ENCODE peak calls at places on chromosomes 12 and 14, in four cellular contexts. One of them, this sample, is unnamed.
A peak's percentile ranks its signal among the peaks of the same experiment; 100 is the strongest.

GRCh38 chr12:98743362-98743953 is 98.4 kb downstream of the APAF1 start:
- DNase-seq in NT2/D1: peak; percentile 43
- DNase-seq in thyroid gland: no peak
- DNase-seq in hepatic stellate cell: no peak
- DNase-seq in this sample: no peak

GRCh38 chr12:87202189-87202588 is 827.0 kb downstream of the C12orf50 start:
- DNase-seq in hepatic stellate cell: no peak
- DNase-seq in NT2/D1: no peak
- DNase-seq in thyroid gland: no peak
- DNase-seq in this sample: no peak

GRCh38 chr12:63964301-63964700 is 119.8 kb downstream of the SRGAP1 start:
- DNase-seq in NT2/D1: no peak
- DNase-seq in hepatic stellate cell: no peak
- DNase-seq in thyroid gland: no peak
- DNase-seq in this sample: no peak

GRCh38 chr14:24187538-24187915 is 1.1 kb downstream of the IPO4 start:
- DNase-seq in hepatic stellate cell: no peak
- DNase-seq in thyroid gland: no peak
- DNase-seq in NT2/D1: no peak
- DNase-seq in this sample: no peak

GRCh38 chr14:105092124-105092911 is 27.1 kb upstream of the GPR132 start:
- DNase-seq in hepatic stellate cell: no peak
- DNase-seq in thyroid gland: peak; percentile 55
- DNase-seq in NT2/D1: no peak
- DNase-seq in this sample: no peak

GRCh38 chr14:104350463-104351185 is 212.2 kb downstream of the KIF26A start:
- DNase-seq in NT2/D1: no peak
- DNase-seq in thyroid gland: peak; percentile 32
- DNase-seq in hepatic stellate cell: no peak
- DNase-seq in this sample: no peak

GRCh38 chr12:26031814-26032213 is 73.3 kb downstream of the RASSF8 start:
- DNase-seq in hepatic stellate cell: no peak
- DNase-seq in NT2/D1: no peak
- DNase-seq in thyroid gland: no peak
- DNase-seq in this sample: no peak

GRCh38 chr14:91892918-91893527 is 25.7 kb upstream of the TC2N start:
- DNase-seq in thyroid gland: no peak
- DNase-seq in hepatic stellate cell: no peak
- DNase-seq in NT2/D1: no peak
- DNase-seq in this sample: no peak

GRCh38 chr12:111031956-111032919 is 111.9 kb upstream of the MYL2 start:
- DNase-seq in NT2/D1: no peak
- DNase-seq in thyroid gland: no peak
- DNase-seq in hepatic stellate cell: no peak
- DNase-seq in this sample: no peak

GRCh38 chr12:114913871-114914801 is 230.2 kb upstream of the TBX3 start:
- DNase-seq in thyroid gland: no peak
- DNase-seq in NT2/D1: no peak
- DNase-seq in hepatic stellate cell: no peak
- DNase-seq in this sample: no peak

GRCh38 chr12:15856097-15856982 is 25.8 kb upstream of the STRAP start:
- DNase-seq in NT2/D1: peak; percentile 72
- DNase-seq in thyroid gland: peak; percentile 34
- DNase-seq in hepatic stellate cell: no peak
- DNase-seq in this sample: peak; percentile 86

GRCh38 chr12:30755395-30755762 is 628 bp upstream of the CAPRIN2 start:
- DNase-seq in hepatic stellate cell: no peak
- DNase-seq in NT2/D1: no peak
- DNase-seq in thyroid gland: no peak
- DNase-seq in this sample: no peak

GRCh38 chr14:76778546-76779215 is 17.4 kb downstream of the VASH1 start:
- DNase-seq in thyroid gland: no peak
- DNase-seq in hepatic stellate cell: no peak
- DNase-seq in NT2/D1: no peak
- DNase-seq in this sample: no peak

GRCh38 chr14:37587881-37588666 is 7.0 kb downstream of the FOXA1 start:
- DNase-seq in NT2/D1: no peak
- DNase-seq in thyroid gland: no peak
- DNase-seq in hepatic stellate cell: no peak
- DNase-seq in this sample: no peak

GRCh38 chr14:75411194-75411552 is 16.6 kb upstream of the JDP2 start:
- DNase-seq in hepatic stellate cell: no peak
- DNase-seq in thyroid gland: peak; percentile 84
- DNase-seq in NT2/D1: no peak
- DNase-seq in this sample: no peak

GRCh38 chr12:77847665-77848431 is 17.2 kb downstream of the NAV3 start:
- DNase-seq in hepatic stellate cell: peak; percentile 43
- DNase-seq in thyroid gland: no peak
- DNase-seq in NT2/D1: no peak
- DNase-seq in this sample: peak; percentile 90

GRCh38 chr12:21483531-21483930 is 17.9 kb downstream of the RECQL start:
- DNase-seq in thyroid gland: no peak
- DNase-seq in NT2/D1: no peak
- DNase-seq in hepatic stellate cell: no peak
- DNase-seq in this sample: no peak

GRCh38 chr14:37585971-37586759 is 8.9 kb downstream of the FOXA1 start:
- DNase-seq in hepatic stellate cell: no peak
- DNase-seq in thyroid gland: no peak
- DNase-seq in NT2/D1: no peak
- DNase-seq in this sample: no peak

GRCh38 chr14:36660736-36661505 is 739 bp upstream of the PAX9 start:
- DNase-seq in thyroid gland: peak; percentile 35
- DNase-seq in hepatic stellate cell: no peak
- DNase-seq in NT2/D1: no peak
- DNase-seq in this sample: no peak

GRCh38 chr14:77882098-77882497 is 82.2 kb downstream of the ADCK1 start:
- DNase-seq in hepatic stellate cell: no peak
- DNase-seq in thyroid gland: peak; percentile 93
- DNase-seq in NT2/D1: no peak
- DNase-seq in this sample: no peak

GRCh38 chr12:89775336-89776005 is 66.8 kb upstream of the ATP2B1 start:
- DNase-seq in NT2/D1: no peak
- DNase-seq in hepatic stellate cell: no peak
- DNase-seq in thyroid gland: no peak
- DNase-seq in this sample: peak; percentile 18

GRCh38 chr12:16344269-16344668 is 3.2 kb upstream of the MGST1 start:
- DNase-seq in thyroid gland: no peak
- DNase-seq in hepatic stellate cell: no peak
- DNase-seq in NT2/D1: no peak
- DNase-seq in this sample: no peak

GRCh38 chr14:22866874-22867273 is 4.7 kb upstream of the LRP10 start:
- DNase-seq in thyroid gland: no peak
- DNase-seq in hepatic stellate cell: no peak
- DNase-seq in NT2/D1: no peak
- DNase-seq in this sample: no peak

GRCh38 chr14:77301103-77301502 is 19.6 kb downstream of the POMT2 start:
- DNase-seq in hepatic stellate cell: peak; percentile 69
- DNase-seq in NT2/D1: peak; percentile 67
- DNase-seq in thyroid gland: peak; percentile 63
- DNase-seq in this sample: peak; percentile 88

GRCh38 chr14:90503582-90503981 is 106.8 kb downstream of the CALM1 start:
- DNase-seq in hepatic stellate cell: no peak
- DNase-seq in thyroid gland: peak; percentile 72
- DNase-seq in NT2/D1: no peak
- DNase-seq in this sample: no peak

GRCh38 chr14:105918496-105919262 is 392.3 kb downstream of the TMEM121 start:
- DNase-seq in NT2/D1: no peak
- DNase-seq in hepatic stellate cell: no peak
- DNase-seq in thyroid gland: no peak
- DNase-seq in this sample: no peak

GRCh38 chr12:78096909-78097597 is 266.4 kb downstream of the NAV3 start:
- DNase-seq in hepatic stellate cell: peak; percentile 15
- DNase-seq in NT2/D1: no peak
- DNase-seq in thyroid gland: no peak
- DNase-seq in this sample: peak; percentile 75

GRCh38 chr14:103871596-103872480 is 24.5 kb upstream of the PPP1R13B start:
- DNase-seq in NT2/D1: no peak
- DNase-seq in thyroid gland: peak; percentile 93
- DNase-seq in hepatic stellate cell: no peak
- DNase-seq in this sample: no peak

GRCh38 chr12:27284751-27285150 is 40.7 kb downstream of the STK38L start:
- DNase-seq in hepatic stellate cell: peak; percentile 65
- DNase-seq in NT2/D1: no peak
- DNase-seq in thyroid gland: no peak
- DNase-seq in this sample: peak; percentile 67

GRCh38 chr14:80146941-80147340 is 64.4 kb downstream of the DIO2 start:
- DNase-seq in NT2/D1: no peak
- DNase-seq in hepatic stellate cell: no peak
- DNase-seq in thyroid gland: no peak
- DNase-seq in this sample: no peak

GRCh38 chr14:75018684-75019083 is 16.0 kb downstream of the EIF2B2 start:
- DNase-seq in NT2/D1: no peak
- DNase-seq in hepatic stellate cell: no peak
- DNase-seq in thyroid gland: peak; percentile 51
- DNase-seq in this sample: no peak

GRCh38 chr14:104935026-104935650 is 10.5 kb downstream of the PLD4 start:
- DNase-seq in NT2/D1: no peak
- DNase-seq in hepatic stellate cell: no peak
- DNase-seq in thyroid gland: peak; percentile 94
- DNase-seq in this sample: peak; percentile 9

GRCh38 chr12:39692258-39692853 is 72.8 kb upstream of the ABCD2 start:
- DNase-seq in hepatic stellate cell: no peak
- DNase-seq in thyroid gland: no peak
- DNase-seq in NT2/D1: no peak
- DNase-seq in this sample: peak; percentile 30

GRCh38 chr12:92133795-92134637 is 11.6 kb downstream of the BTG1 start:
- DNase-seq in NT2/D1: no peak
- DNase-seq in hepatic stellate cell: no peak
- DNase-seq in thyroid gland: no peak
- DNase-seq in this sample: no peak

GRCh38 chr14:60505448-60505847 is 3.5 kb upstream of the SIX6 start:
- DNase-seq in NT2/D1: no peak
- DNase-seq in thyroid gland: no peak
- DNase-seq in hepatic stellate cell: no peak
- DNase-seq in this sample: no peak

GRCh38 chr12:15597125-15597830 is 191.9 kb downstream of the EPS8 start:
- DNase-seq in hepatic stellate cell: no peak
- DNase-seq in NT2/D1: no peak
- DNase-seq in thyroid gland: no peak
- DNase-seq in this sample: no peak

GRCh38 chr14:35557221-35557747 is 23.3 kb downstream of the INSM2 start:
- DNase-seq in NT2/D1: no peak
- DNase-seq in hepatic stellate cell: no peak
- DNase-seq in thyroid gland: no peak
- DNase-seq in this sample: no peak

This sample was measured in fibroblast of the aortic adventitia.